ENCODE peak calls at places on chromosome 10, in ten cellular contexts. R, F, X, Z, O, K, E, A, H and N are unnamed samples.

GRCh38 chr10:97087296-97087695 is 98.5 kb downstream of the SLIT1 start:
- DNase-seq in R (no peak), F (no peak), X (no peak), Z (no peak), O (no peak), K (no peak), E (no peak), A (no peak), H (no peak), N (no peak)

GRCh38 chr10:21523007-21523406 is 2.5 kb downstream of the SKIDA1 start:
- DNase-seq in R (no peak), F (no peak), X (no peak), Z (peak), O (no peak), K (peak), E (no peak), A (no peak), H (no peak), N (no peak)

GRCh38 chr10:62433181-62433692 is 59.1 kb downstream of the ZNF365 start:
- DNase-seq in R (no peak), F (peak), X (peak), Z (peak), O (no peak), K (no peak), E (no peak), A (peak), H (no peak), N (peak)

GRCh38 chr10:132450825-132451505 is 54.0 kb downstream of the PWWP2B start:
- DNase-seq in R (no peak), F (no peak), X (no peak), Z (no peak), O (no peak), K (no peak), E (no peak), A (no peak), H (no peak), N (no peak)

GRCh38 chr10:71302874-71303568 is 16.0 kb upstream of the SLC29A3 start:
- DNase-seq in R (peak), F (peak), X (no peak), Z (peak), O (peak), K (peak), E (no peak), A (peak), H (no peak), N (peak)

GRCh38 chr10:118939216-118940007 is 90.1 kb upstream of the NANOS1 start:
- DNase-seq in R (no peak), F (no peak), X (no peak), Z (no peak), O (no peak), K (no peak), E (no peak), A (no peak), H (no peak), N (no peak)

GRCh38 chr10:26455567-26456315 is 17.6 kb downstream of the APBB1IP start:
- DNase-seq in R (no peak), F (no peak), X (no peak), Z (no peak), O (no peak), K (no peak), E (no peak), A (no peak), H (no peak), N (no peak)

GRCh38 chr10:90751107-90751997 is 106.5 kb downstream of the HTR7 start:
- DNase-seq in R (peak), F (peak), X (peak), Z (peak), O (peak), K (peak), E (no peak), A (no peak), H (no peak), N (peak)

GRCh38 chr10:35413985-35414861 is 77.9 kb downstream of the CCNY start:
- DNase-seq in R (no peak), F (no peak), X (no peak), Z (peak), O (peak), K (no peak), E (no peak), A (no peak), H (no peak), N (peak)

GRCh38 chr10:74332398-74332797 is 181.4 kb downstream of the ADK start:
- DNase-seq in R (no peak), F (no peak), X (no peak), Z (no peak), O (no peak), K (no peak), E (no peak), A (no peak), H (no peak), N (no peak)

GRCh38 chr10:75272896-75273295 is 37.1 kb upstream of the COMTD1 start:
- DNase-seq in R (no peak), F (peak), X (no peak), Z (no peak), O (no peak), K (no peak), E (no peak), A (no peak), H (no peak), N (peak)

GRCh38 chr10:58950618-58951017 is 225.8 kb upstream of the PHYHIPL start:
- DNase-seq in R (no peak), F (no peak), X (no peak), Z (peak), O (no peak), K (no peak), E (no peak), A (no peak), H (no peak), N (no peak)

GRCh38 chr10:70984986-70985719 is 96.8 kb upstream of the PCBD1 start:
- DNase-seq in R (no peak), F (no peak), X (no peak), Z (peak), O (no peak), K (no peak), E (no peak), A (no peak), H (no peak), N (no peak)

GRCh38 chr10:133275683-133276092 is 980 bp downstream of the ADAM8 start:
- DNase-seq in R (no peak), F (no peak), X (peak), Z (no peak), O (peak), K (no peak), E (no peak), A (no peak), H (no peak), N (no peak)

GRCh38 chr10:102159051-102159597 is 6.9 kb downstream of the NOLC1 start:
- DNase-seq in R (no peak), F (no peak), X (no peak), Z (peak), O (no peak), K (no peak), E (no peak), A (no peak), H (no peak), N (no peak)

GRCh38 chr10:96491303-96491702 is 22.4 kb downstream of the TLL2 start:
- DNase-seq in R (no peak), F (no peak), X (no peak), Z (no peak), O (no peak), K (peak), E (no peak), A (no peak), H (no peak), N (peak)